ENCODE peak calls at places on chromosomes 11 and 22, in five cellular contexts. G is occipital lobe, Q is pons, P is SW480, V is gastrocnemius medialis. C is an unnamed sample.

GRCh38 chr11:32172771-32173170 is 81.9 kb downstream of the RCN1 start:
- DNase-seq in V (no peak), P (no peak), Q (peak; percentile 12), G (no peak), C (no peak)

GRCh38 chr11:119975561-119976152 is 162.3 kb downstream of the TRIM29 start:
- DNase-seq in V (no peak), Q (peak; percentile 95), P (no peak), G (peak; percentile 74), C (no peak)

GRCh38 chr11:73322986-73323306 is 14.9 kb downstream of the ARHGEF17 start:
- DNase-seq in P (no peak), V (no peak), G (no peak), Q (no peak), C (no peak)

GRCh38 chr11:64253481-64253880 is 2.2 kb downstream of the PLCB3 start:
- DNase-seq in P (no peak), G (no peak), V (peak; percentile 65), Q (no peak), C (no peak)

GRCh38 chr11:65887723-65888162 is 528 bp downstream of the FIBP start:
- DNase-seq in Q (no peak), V (no peak), G (no peak), P (no peak), C (no peak)

GRCh38 chr11:62459080-62459479 is 40.2 kb downstream of the SCGB1A1 start:
- DNase-seq in Q (no peak), G (no peak), V (no peak), P (no peak), C (no peak)

GRCh38 chr11:61810671-61811175 is 6.1 kb downstream of the FADS1 start:
- DNase-seq in V (no peak), P (no peak), Q (no peak), G (no peak), C (no peak)

GRCh38 chr11:116993599-116993998 is 104.6 kb downstream of the SIK3 start:
- DNase-seq in G (no peak), P (no peak), V (no peak), Q (peak; percentile 94), C (no peak)

GRCh38 chr11:12818333-12819015 is 144.3 kb downstream of the TEAD1 start:
- DNase-seq in G (no peak), P (no peak), Q (no peak), V (no peak), C (no peak)

GRCh38 chr11:19803506-19803998 is 90.9 kb downstream of the NAV2 start:
- DNase-seq in V (no peak), P (no peak), Q (no peak), G (no peak), C (no peak)

GRCh38 chr22:20268350-20269012 is 363 bp upstream of the RTN4R start:
- DNase-seq in G (peak; percentile 31), P (peak; percentile 53), Q (no peak), V (peak; percentile 23), C (peak; percentile 88)

GRCh38 chr11:44977493-44977984 is 26.9 kb upstream of the TP53I11 start:
- DNase-seq in Q (no peak), V (no peak), P (no peak), G (no peak), C (no peak)

GRCh38 chr11:61539009-61539408 is 30.5 kb downstream of the LRRC10B start:
- DNase-seq in Q (no peak), V (no peak), P (no peak), G (no peak), C (no peak)

C was measured in GM20000.